ENCODE peak calls at places on chromosomes 2 and 18, in five cellular contexts. L is HCT116, B is SK-N-SH, V is K562, M is H1. A is an unnamed sample.

GRCh38 chr2:196737046-196737445 is 62.4 kb downstream of the GTF3C3 start:
- DNase-seq in V (no peak), L (no peak), M (no peak), B (no peak), A (no peak)

GRCh38 chr2:69816923-69817542 is 12.4 kb upstream of the GMCL1 start:
- DNase-seq in L (peak; percentile 85), B (peak; percentile 39), V (peak; percentile 61), M (peak; percentile 60), A (peak; percentile 66)

GRCh38 chr2:169767243-169767888 is 31.3 kb upstream of the SSB start:
- DNase-seq in L (peak; percentile 28), M (no peak), B (peak; percentile 63), V (peak; percentile 54), A (no peak)

GRCh38 chr2:232534940-232535735 is 4.4 kb upstream of the CHRNG start:
- DNase-seq in M (no peak), L (no peak), B (no peak), V (no peak), A (no peak)

GRCh38 chr2:210389856-210390255 is 74.9 kb upstream of the MYL1 start:
- DNase-seq in B (no peak), V (no peak), L (no peak), M (no peak), A (no peak)

GRCh38 chr18:58993260-58993659 is 128.6 kb downstream of the ZNF532 start:
- DNase-seq in L (no peak), M (no peak), B (no peak), V (no peak), A (no peak)

GRCh38 chr2:146239392-146240135 is 1605.3 kb upstream of the ACVR2A start:
- DNase-seq in L (no peak), B (no peak), M (no peak), V (no peak), A (no peak)

GRCh38 chr2:106523980-106524665 is 37.0 kb downstream of the CD8B2 start:
- DNase-seq in B (no peak), L (no peak), M (no peak), V (no peak), A (no peak)

GRCh38 chr2:86510436-86510933 is 52.8 kb downstream of the CHMP3 start:
- DNase-seq in L (no peak), B (no peak), V (no peak), M (no peak), A (no peak)

GRCh38 chr18:34970106-34970505 is 71.1 kb upstream of the MAPRE2 start:
- DNase-seq in M (no peak), V (no peak), B (no peak), L (no peak), A (no peak)

GRCh38 chr2:26558271-26559043 is 80.5 kb upstream of the OTOF start:
- DNase-seq in L (no peak), B (no peak), V (no peak), M (no peak), A (no peak)

GRCh38 chr2:197191177-197191947 is 119.2 kb downstream of the ANKRD44 start:
- DNase-seq in V (peak; percentile 27), M (no peak), L (peak; percentile 31), B (peak; percentile 48), A (no peak)

GRCh38 chr2:236972491-236973379 is 113.0 kb upstream of the COPS8 start:
- DNase-seq in B (no peak), V (no peak), L (no peak), M (no peak), A (no peak)

GRCh38 chr18:58464104-58464625 is 164.7 kb downstream of the ALPK2 start:
- DNase-seq in B (no peak), M (no peak), V (no peak), L (no peak), A (no peak)

GRCh38 chr2:100161940-100162620 is 19.7 kb upstream of the AFF3 start:
- DNase-seq in V (no peak), L (no peak), M (no peak), B (no peak), A (no peak)

GRCh38 chr18:45847119-45847518 is 21.6 kb downstream of the SIGLEC15 start:
- DNase-seq in B (no peak), L (no peak), M (no peak), V (no peak), A (no peak)

GRCh38 chr2:73260338-73260984 is 23.8 kb downstream of the FBXO41 start:
- DNase-seq in L (no peak), V (peak; percentile 80), M (no peak), B (peak; percentile 74), A (no peak)

GRCh38 chr2:38194751-38195150 is 118.8 kb upstream of the CYP1B1 start:
- DNase-seq in V (no peak), L (no peak), B (no peak), M (no peak), A (no peak)

GRCh38 chr2:165562235-165562634 is 92.7 kb downstream of the CSRNP3 start:
- DNase-seq in B (no peak), M (no peak), L (no peak), V (no peak), A (no peak)

GRCh38 chr2:74740395-74741075 is 86.5 kb downstream of the SEMA4F start:
- DNase-seq in L (peak; percentile 95), M (peak; percentile 43), B (no peak), V (no peak), A (no peak)

GRCh38 chr2:10864888-10865551 is 46.7 kb upstream of the KCNF1 start:
- DNase-seq in B (no peak), M (no peak), V (no peak), L (no peak), A (peak; percentile 66)

GRCh38 chr2:60379684-60380083 is 173.8 kb downstream of the BCL11A start:
- DNase-seq in V (no peak), M (no peak), B (no peak), L (no peak), A (no peak)

GRCh38 chr18:63306819-63307554 is 12.6 kb downstream of the BCL2 start:
- DNase-seq in B (no peak), M (no peak), L (no peak), V (no peak), A (no peak)

GRCh38 chr18:51630706-51631105 is 433.2 kb upstream of the MEX3C start:
- DNase-seq in V (no peak), L (no peak), M (no peak), B (no peak), A (peak; percentile 9)
- TF ChIP-seq SIN3A in V (no peak), L (no peak), M (no peak), B (no peak), A (no peak)

GRCh38 chr2:54454922-54455583 is 1.1 kb upstream of the SPTBN1 start:
- DNase-seq in B (peak; percentile 39), V (no peak), M (no peak), L (no peak), A (no peak)
- H3K4me3 ChIP-seq in B (peak overlapping the region; percentile 70), V (no peak overlapping the region), M (peak overlapping the region; percentile 77), L (peak overlapping the region; percentile 78), A (no peak overlapping the region)

GRCh38 chr2:195388024-195388423 is 269.0 kb upstream of the SLC39A10 start:
- DNase-seq in M (no peak), L (no peak), B (no peak), V (no peak), A (no peak)

GRCh38 chr2:195382186-195382585 is 274.8 kb upstream of the SLC39A10 start:
- DNase-seq in B (no peak), M (no peak), L (no peak), V (no peak), A (no peak)
- TF ChIP-seq SIN3A in B (no peak), M (no peak), L (no peak), V (no peak), A (no peak)

GRCh38 chr2:235951980-235952379 is 216.2 kb downstream of the GBX2 start:
- DNase-seq in L (no peak), B (no peak), M (no peak), V (no peak), A (no peak)
- H3K4me3 ChIP-seq in L (no peak overlapping the region), B (no peak overlapping the region), M (no peak overlapping the region), V (no peak overlapping the region), A (no peak overlapping the region)

GRCh38 chr2:239870863-239871262 is 154.3 kb downstream of the NDUFA10 start:
- DNase-seq in M (no peak), L (no peak), B (no peak), V (no peak), A (no peak)
- TF ChIP-seq SIN3A in M (no peak), L (no peak), B (no peak), V (no peak), A (no peak)

GRCh38 chr2:101501443-101501842 is 26.5 kb upstream of the RFX8 start:
- DNase-seq in B (no peak), L (no peak), V (no peak), M (no peak), A (no peak)

GRCh38 chr2:101500175-101500574 is 25.3 kb upstream of the RFX8 start:
- DNase-seq in B (no peak), L (no peak), V (no peak), M (no peak), A (no peak)

GRCh38 chr2:101496279-101496678 is 21.4 kb upstream of the RFX8 start:
- DNase-seq in L (no peak), M (no peak), B (peak; percentile 62), V (no peak), A (no peak)

GRCh38 chr2:101500860-101501259 is 25.9 kb upstream of the RFX8 start:
- DNase-seq in L (no peak), M (no peak), B (no peak), V (no peak), A (no peak)

DNA sequence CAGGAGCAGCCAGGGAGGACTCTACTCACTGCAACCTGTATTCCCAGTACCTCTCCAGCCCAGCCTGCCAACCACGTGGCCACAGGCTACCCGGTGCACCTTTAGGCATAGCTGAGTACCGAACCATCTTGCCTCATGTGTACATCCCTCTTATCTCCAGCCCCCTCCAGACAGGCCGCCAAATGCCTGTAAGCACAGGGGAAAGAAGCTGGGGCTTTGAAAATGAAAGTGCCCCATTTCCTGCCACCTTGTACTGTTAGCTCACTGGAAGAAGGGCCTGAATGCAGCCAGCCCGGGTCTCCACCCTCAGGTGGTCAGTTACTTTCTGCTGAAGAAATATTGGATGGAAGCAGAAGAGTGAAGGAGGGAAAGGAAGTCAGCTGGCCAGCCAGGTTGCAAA is 27.2 kb upstream of the RFX8 start:
- DNase-seq in L (no peak), B (no peak), M (no peak), V (no peak), A (no peak)
- H3K4me3 ChIP-seq in L (no peak overlapping the region), B (no peak overlapping the region), M (no peak overlapping the region), V (no peak overlapping the region), A (no peak overlapping the region)

GRCh38 chr2:222621893-222622292 is 34.0 kb downstream of the FARSB start:
- DNase-seq in L (no peak), B (no peak), M (no peak), V (no peak), A (no peak)
- TF ChIP-seq SIN3A in L (no peak), B (no peak), M (no peak), V (no peak), A (no peak)

GRCh38 chr2:201194097-201194496 is 11.2 kb downstream of the CASP10 start:
- DNase-seq in B (no peak), L (no peak), M (no peak), V (no peak), A (peak; percentile 55)
- H3K4me3 ChIP-seq in B (no peak overlapping the region), L (no peak overlapping the region), M (no peak overlapping the region), V (no peak overlapping the region), A (no peak overlapping the region)